ENCODE peak calls at places on chromosome 12, in ten cellular contexts. One of them, this sample, is unnamed.

GRCh38 chr12:51349026-51349425 is 2.5 kb upstream of the CELA1 start:
- DNase-seq in endodermal cell: no peak
- DNase-seq in CD4-positive, alpha-beta memory T cell: no peak
- DNase-seq in GM12865: no peak
- DNase-seq in Calu3: no peak
- DNase-seq in T-helper 22 cell: no peak
- DNase-seq in C1 segment of cervical spinal cord: no peak
- DNase-seq in RWPE1: no peak
- DNase-seq in activated CD4-positive, alpha-beta T cell treated with anti-CD3 and anti-CD28 coated beads, Interleukin-2, amount 10 ng/mL, durations not matched to agents 7 days and 5 days: no peak
- DNase-seq in GM12892: no peak
- DNase-seq in this sample: no peak

GRCh38 chr12:93879476-93880376 is 202.6 kb downstream of the CRADD start:
- DNase-seq in C1 segment of cervical spinal cord: no peak
- DNase-seq in GM12865: no peak
- DNase-seq in GM12892: no peak
- DNase-seq in activated CD4-positive, alpha-beta T cell treated with anti-CD3 and anti-CD28 coated beads, Interleukin-2, amount 10 ng/mL, durations not matched to agents 7 days and 5 days: no peak
- DNase-seq in endodermal cell: no peak
- DNase-seq in CD4-positive, alpha-beta memory T cell: no peak
- DNase-seq in RWPE1: no peak
- DNase-seq in Calu3: no peak
- DNase-seq in T-helper 22 cell: no peak
- DNase-seq in this sample: no peak

GRCh38 chr12:3186546-3187237 is 109.5 kb downstream of the TSPAN9 start:
- DNase-seq in CD4-positive, alpha-beta memory T cell: no peak
- DNase-seq in RWPE1: no peak
- DNase-seq in endodermal cell: no peak
- DNase-seq in GM12865: peak; percentile 56
- DNase-seq in T-helper 22 cell: no peak
- DNase-seq in Calu3: no peak
- DNase-seq in activated CD4-positive, alpha-beta T cell treated with anti-CD3 and anti-CD28 coated beads, Interleukin-2, amount 10 ng/mL, durations not matched to agents 7 days and 5 days: no peak
- DNase-seq in GM12892: no peak
- DNase-seq in C1 segment of cervical spinal cord: no peak
- DNase-seq in this sample: no peak

GRCh38 chr12:56300644-56301464 is 724 bp upstream of the CS start:
- DNase-seq in T-helper 22 cell: no peak
- DNase-seq in CD4-positive, alpha-beta memory T cell: no peak
- DNase-seq in activated CD4-positive, alpha-beta T cell treated with anti-CD3 and anti-CD28 coated beads, Interleukin-2, amount 10 ng/mL, durations not matched to agents 7 days and 5 days: no peak
- DNase-seq in GM12892: no peak
- DNase-seq in GM12865: no peak
- DNase-seq in endodermal cell: no peak
- DNase-seq in C1 segment of cervical spinal cord: no peak
- DNase-seq in RWPE1: no peak
- DNase-seq in Calu3: no peak
- DNase-seq in this sample: no peak

GRCh38 chr12:47223848-47224213 is 144.1 kb upstream of the AMIGO2 start:
- DNase-seq in RWPE1: no peak
- DNase-seq in T-helper 22 cell: no peak
- DNase-seq in C1 segment of cervical spinal cord: no peak
- DNase-seq in GM12865: no peak
- DNase-seq in GM12892: no peak
- DNase-seq in CD4-positive, alpha-beta memory T cell: no peak
- DNase-seq in endodermal cell: no peak
- DNase-seq in activated CD4-positive, alpha-beta T cell treated with anti-CD3 and anti-CD28 coated beads, Interleukin-2, amount 10 ng/mL, durations not matched to agents 7 days and 5 days: no peak
- DNase-seq in Calu3: peak; percentile 32
- DNase-seq in this sample: peak; percentile 73

GRCh38 chr12:80902711-80903110 is 35.0 kb downstream of the LIN7A start:
- DNase-seq in GM12865: no peak
- DNase-seq in CD4-positive, alpha-beta memory T cell: no peak
- DNase-seq in endodermal cell: no peak
- DNase-seq in GM12892: no peak
- DNase-seq in activated CD4-positive, alpha-beta T cell treated with anti-CD3 and anti-CD28 coated beads, Interleukin-2, amount 10 ng/mL, durations not matched to agents 7 days and 5 days: no peak
- DNase-seq in RWPE1: no peak
- DNase-seq in Calu3: no peak
- DNase-seq in C1 segment of cervical spinal cord: no peak
- DNase-seq in T-helper 22 cell: no peak
- DNase-seq in this sample: no peak

GRCh38 chr12:108551556-108551955 is 9.4 kb downstream of the SART3 start:
- DNase-seq in Calu3: no peak
- DNase-seq in C1 segment of cervical spinal cord: no peak
- DNase-seq in GM12892: no peak
- DNase-seq in T-helper 22 cell: no peak
- DNase-seq in activated CD4-positive, alpha-beta T cell treated with anti-CD3 and anti-CD28 coated beads, Interleukin-2, amount 10 ng/mL, durations not matched to agents 7 days and 5 days: no peak
- DNase-seq in RWPE1: no peak
- DNase-seq in endodermal cell: no peak
- DNase-seq in CD4-positive, alpha-beta memory T cell: no peak
- DNase-seq in GM12865: no peak
- DNase-seq in this sample: no peak

GRCh38 chr12:124428136-124428791 is 133.4 kb downstream of the RFLNA start:
- DNase-seq in C1 segment of cervical spinal cord: no peak
- DNase-seq in T-helper 22 cell: no peak
- DNase-seq in GM12892: no peak
- DNase-seq in RWPE1: no peak
- DNase-seq in Calu3: no peak
- DNase-seq in CD4-positive, alpha-beta memory T cell: no peak
- DNase-seq in GM12865: no peak
- DNase-seq in activated CD4-positive, alpha-beta T cell treated with anti-CD3 and anti-CD28 coated beads, Interleukin-2, amount 10 ng/mL, durations not matched to agents 7 days and 5 days: no peak
- DNase-seq in endodermal cell: no peak
- DNase-seq in this sample: no peak

GRCh38 chr12:91276529-91276928 is 93.9 kb upstream of the DCN start:
- DNase-seq in endodermal cell: no peak
- DNase-seq in activated CD4-positive, alpha-beta T cell treated with anti-CD3 and anti-CD28 coated beads, Interleukin-2, amount 10 ng/mL, durations not matched to agents 7 days and 5 days: no peak
- DNase-seq in GM12892: no peak
- DNase-seq in T-helper 22 cell: no peak
- DNase-seq in C1 segment of cervical spinal cord: no peak
- DNase-seq in Calu3: no peak
- DNase-seq in RWPE1: no peak
- DNase-seq in GM12865: no peak
- DNase-seq in CD4-positive, alpha-beta memory T cell: no peak
- DNase-seq in this sample: no peak

GRCh38 chr12:102596687-102597086 is 116.3 kb upstream of the IGF1 start:
- DNase-seq in Calu3: no peak
- DNase-seq in CD4-positive, alpha-beta memory T cell: no peak
- DNase-seq in GM12865: no peak
- DNase-seq in endodermal cell: no peak
- DNase-seq in GM12892: no peak
- DNase-seq in RWPE1: no peak
- DNase-seq in T-helper 22 cell: no peak
- DNase-seq in activated CD4-positive, alpha-beta T cell treated with anti-CD3 and anti-CD28 coated beads, Interleukin-2, amount 10 ng/mL, durations not matched to agents 7 days and 5 days: no peak
- DNase-seq in C1 segment of cervical spinal cord: no peak
- DNase-seq in this sample: no peak

This sample was measured in right lobe of liver.